ENCODE peak calls at places on chromosomes 1 and 21, in eight cellular contexts. C is BJ, Q is A549, H is cardiac muscle cell, E is osteoblast, Z is fibroblast of lung, P is LNCaP clone FGC, K is colonic mucosa. W is an unnamed sample.

GRCh38 chr1:200346744-200347143 is 63.1 kb downstream of the ZNF281 start:
- DNase-seq in C (peak; percentile 65), Q (no peak), H (no peak), E (no peak), Z (peak; percentile 62), P (no peak), K (no peak), W (no peak)

GRCh38 chr1:235052067-235053008 is 76.3 kb downstream of the TOMM20 start:
- DNase-seq in C (no peak), Q (no peak), H (no peak), E (peak; percentile 53), Z (no peak), P (no peak), K (no peak), W (no peak)

GRCh38 chr1:198496216-198497143 is 44.0 kb downstream of the ATP6V1G3 start:
- DNase-seq in C (peak; percentile 59), Q (no peak), H (peak; percentile 38), E (peak; percentile 27), Z (peak; percentile 80), P (no peak), K (no peak), W (no peak)

GRCh38 chr1:86994061-86994460 is 79.6 kb downstream of the HS2ST1 start:
- DNase-seq in C (no peak), Q (no peak), H (no peak), E (no peak), Z (no peak), P (no peak), K (no peak), W (no peak)

GRCh38 chr21:45404726-45405270 is at the start of gene COL18A1:
- DNase-seq in C (no peak), Q (peak; percentile 47), H (peak; percentile 57), E (peak; percentile 97), Z (peak; percentile 56), P (no peak), K (no peak), W (peak; percentile 100)

GRCh38 chr1:204065174-204065985 is 7.5 kb upstream of the SOX13 start:
- DNase-seq in C (no peak), Q (no peak), H (peak; percentile 64), E (peak; percentile 44), Z (peak; percentile 51), P (no peak), K (peak; percentile 63), W (peak; percentile 79)

GRCh38 chr1:58065520-58065919 is 481.0 kb downstream of the OMA1 start:
- DNase-seq in C (no peak), Q (no peak), H (no peak), E (no peak), Z (no peak), P (no peak), K (no peak), W (peak; percentile 55)

GRCh38 chr1:204563780-204564179 is 47.6 kb downstream of the MDM4 start:
- DNase-seq in C (no peak), Q (no peak), H (no peak), E (no peak), Z (no peak), P (no peak), K (no peak), W (no peak)

GRCh38 chr1:3001471-3002348 is 19.6 kb upstream of the ACTRT2 start:
- DNase-seq in C (no peak), Q (no peak), H (no peak), E (peak; percentile 37), Z (no peak), P (no peak), K (no peak), W (no peak)

GRCh38 chr1:83791821-83792437 is 207.0 kb downstream of the TTLL7 start:
- DNase-seq in C (peak; percentile 31), Q (no peak), H (no peak), E (no peak), Z (peak; percentile 20), P (peak; percentile 49), K (no peak), W (no peak)

GRCh38 chr1:156600733-156601121 is 552 bp downstream of the GPATCH4 start:
- DNase-seq in C (no peak), Q (no peak), H (peak; percentile 35), E (peak; percentile 54), Z (peak; percentile 19), P (no peak), K (no peak), W (no peak)

GRCh38 chr21:41065539-41065938 is 102.4 kb upstream of the BACE2 start:
- DNase-seq in C (peak; percentile 21), Q (no peak), H (peak; percentile 30), E (no peak), Z (no peak), P (no peak), K (no peak), W (no peak)

GRCh38 chr1:65066766-65067490 is 81.1 kb upstream of the AK4 start:
- DNase-seq in C (no peak), Q (peak; percentile 43), H (peak; percentile 91), E (peak; percentile 98), Z (peak; percentile 83), P (peak; percentile 52), K (peak; percentile 93), W (peak; percentile 91)

GRCh38 chr21:20998456-20998789 is 214 bp downstream of the NCAM2 start:
- DNase-seq in C (no peak), Q (no peak), H (no peak), E (no peak), Z (no peak), P (peak; percentile 51), K (no peak), W (no peak)
- H3K4me3 ChIP-seq in C (peak overlapping the region; percentile 51), Q (peak overlapping the region; percentile 28), H (peak overlapping the region; percentile 46), E (peak overlapping the region; percentile 73), Z (peak overlapping the region; percentile 62), P (peak overlapping the region; percentile 97), K (peak overlapping the region; percentile 38), W (peak overlapping the region; percentile 48)

GRCh38 chr1:43997979-43998378 is 6.6 kb downstream of the CCDC24 start:
- DNase-seq in C (no peak), Q (no peak), H (no peak), E (no peak), Z (no peak), P (no peak), K (no peak), W (no peak)

GRCh38 chr1:43996733-43997115 is 5.3 kb downstream of the CCDC24 start:
- DNase-seq in C (no peak), Q (no peak), H (no peak), E (no peak), Z (no peak), P (no peak), K (no peak), W (no peak)

GRCh38 chr1:43997295-43997694 is 5.9 kb downstream of the CCDC24 start:
- DNase-seq in C (no peak), Q (no peak), H (no peak), E (no peak), Z (no peak), P (no peak), K (peak; percentile 51), W (no peak)

GRCh38 chr1:43994794-43995790 is 3.7 kb downstream of the CCDC24 start:
- DNase-seq in C (no peak), Q (peak; percentile 36), H (peak; percentile 40), E (no peak), Z (no peak), P (no peak), K (peak; percentile 43), W (peak; percentile 90)

GRCh38 chr1:43995984-43996732 is 4.8 kb downstream of the CCDC24 start:
- DNase-seq in C (no peak), Q (no peak), H (no peak), E (peak; percentile 79), Z (no peak), P (no peak), K (no peak), W (no peak)
- H3K4me3 ChIP-seq in C (no peak overlapping the region), Q (no peak overlapping the region), H (no peak overlapping the region), E (no peak overlapping the region), Z (no peak overlapping the region), P (no peak overlapping the region), K (no peak overlapping the region), W (no peak overlapping the region)

DNA sequence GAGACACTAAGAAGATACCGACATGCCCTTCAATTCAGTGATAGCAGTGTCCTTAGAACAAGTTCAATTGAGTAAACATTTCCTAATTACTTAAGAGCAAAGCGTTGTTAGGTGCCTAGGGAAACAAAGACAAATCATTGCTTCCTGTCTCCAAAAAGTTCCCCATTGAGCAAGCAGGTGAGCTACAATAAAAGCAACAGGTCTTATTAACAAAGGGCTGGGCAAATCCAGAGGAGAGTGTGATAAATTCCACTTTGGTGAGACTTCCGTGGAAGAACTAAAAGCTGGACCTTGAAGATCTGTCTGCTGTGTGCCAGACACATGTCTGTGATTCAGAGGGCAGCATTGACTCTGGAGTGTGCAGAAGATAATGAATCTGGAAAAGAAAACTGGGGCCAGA is 1.9 kb upstream of the TUT4 start:
- DNase-seq in C (no peak), Q (no peak), H (no peak), E (no peak), Z (no peak), P (no peak), K (no peak), W (no peak)
- H3K4me3 ChIP-seq in C (no peak overlapping the region), Q (no peak overlapping the region), H (peak overlapping the region; percentile 87), E (no peak overlapping the region), Z (no peak overlapping the region), P (no peak overlapping the region), K (no peak overlapping the region), W (no peak overlapping the region)

GRCh38 chr1:192566657-192567056 is 8.9 kb upstream of the RGS1 start:
- DNase-seq in C (no peak), Q (no peak), H (no peak), E (no peak), Z (no peak), P (no peak), K (no peak), W (no peak)
- H3K4me3 ChIP-seq in C (no peak overlapping the region), Q (no peak overlapping the region), H (no peak overlapping the region), E (no peak overlapping the region), Z (no peak overlapping the region), P (no peak overlapping the region), K (no peak overlapping the region), W (no peak overlapping the region)